ENCODE peak calls at places on chromosome 17, in four cellular contexts. O is effector memory CD4-positive, alpha-beta T cell; I is thoracic aorta; L is prostate gland. D is an unnamed sample. For H3K27me3, the result is how much of the 10 kb centered on the place peaks cover.

GRCh38 chr17:45784293-45784582 is at the start of gene CRHR1:
- DNase-seq in O (no peak), I (no peak), L (no peak), D (no peak)

GRCh38 chr17:28871056-28871579 is 16.3 kb downstream of the ERAL1 start:
- DNase-seq in O (no peak), I (no peak), L (no peak), D (no peak)

GRCh38 chr17:81566461-81567126 is 14.4 kb upstream of the FAAP100 start:
- DNase-seq in O (no peak), I (peak), L (peak), D (no peak)

GRCh38 chr17:83180996-83181481 is 101.6 kb downstream of the METRNL start:
- DNase-seq in O (no peak), I (no peak), L (no peak), D (peak)

GRCh38 chr17:83200231-83200699 is 120.9 kb downstream of the METRNL start:
- DNase-seq in O (peak), I (peak), L (peak), D (peak)

GRCh38 chr17:18156976-18157280 is 26.7 kb upstream of the ALKBH5 start:
- DNase-seq in O (no peak), I (no peak), L (no peak), D (no peak)

GRCh38 chr17:29155235-29155965 is 24.8 kb downstream of the MYO18A start:
- DNase-seq in O (no peak), I (no peak), L (no peak), D (peak)

GRCh38 chr17:54971147-54971546 is 2.6 kb downstream of the STXBP4 start:
- DNase-seq in O (no peak), I (no peak), L (no peak), D (no peak)

GRCh38 chr17:69067274-69068047 is 6.7 kb upstream of the ABCA9 start:
- DNase-seq in O (no peak), I (no peak), L (no peak), D (no peak)

GRCh38 chr17:36945959-36946725 is 2.6 kb upstream of the AATF start:
- DNase-seq in O (no peak), I (no peak), L (no peak), D (no peak)
- H3K27me3 ChIP-seq in O (half or more), I (under half), L (under half), D (half or more)

GRCh38 chr17:180380-181212 is 854 bp downstream of the DOC2B start:
- DNase-seq in O (no peak), I (no peak), L (no peak), D (no peak)

GRCh38 chr17:178292-179065 is 3.0 kb downstream of the DOC2B start:
- DNase-seq in O (no peak), I (no peak), L (no peak), D (no peak)

GRCh38 chr17:179721-180379 is 1.6 kb downstream of the DOC2B start:
- DNase-seq in O (no peak), I (no peak), L (no peak), D (no peak)

GRCh38 chr17:177762-178161 is 3.7 kb downstream of the DOC2B start:
- DNase-seq in O (no peak), I (no peak), L (no peak), D (no peak)

GRCh38 chr17:179066-179432 is 2.4 kb downstream of the DOC2B start:
- DNase-seq in O (no peak), I (no peak), L (no peak), D (no peak)
- H3K27me3 ChIP-seq in O (under half), I (under half), L (under half), D (half or more)

GRCh38 chr17:48317732-48318131 is 112.3 kb downstream of the SKAP1 start:
- DNase-seq in O (no peak), I (no peak), L (no peak), D (no peak)
- H3K27me3 ChIP-seq in O (under half), I (under half), L (under half), D (under half)

GRCh38 chr17:48751733-48752398 is 23.3 kb upstream of the HOXB13 start:
- DNase-seq in O (no peak), I (no peak), L (no peak), D (no peak)
- H3K27me3 ChIP-seq in O (half or more), I (half or more), L (under half), D (half or more)

GRCh38 chr17:1907818-1908698 is 78.3 kb downstream of the RPA1 start:
- DNase-seq in O (no peak), I (no peak), L (no peak), D (no peak)
- H3K27me3 ChIP-seq in O (under half), I (under half), L (under half), D (under half)

DNA sequence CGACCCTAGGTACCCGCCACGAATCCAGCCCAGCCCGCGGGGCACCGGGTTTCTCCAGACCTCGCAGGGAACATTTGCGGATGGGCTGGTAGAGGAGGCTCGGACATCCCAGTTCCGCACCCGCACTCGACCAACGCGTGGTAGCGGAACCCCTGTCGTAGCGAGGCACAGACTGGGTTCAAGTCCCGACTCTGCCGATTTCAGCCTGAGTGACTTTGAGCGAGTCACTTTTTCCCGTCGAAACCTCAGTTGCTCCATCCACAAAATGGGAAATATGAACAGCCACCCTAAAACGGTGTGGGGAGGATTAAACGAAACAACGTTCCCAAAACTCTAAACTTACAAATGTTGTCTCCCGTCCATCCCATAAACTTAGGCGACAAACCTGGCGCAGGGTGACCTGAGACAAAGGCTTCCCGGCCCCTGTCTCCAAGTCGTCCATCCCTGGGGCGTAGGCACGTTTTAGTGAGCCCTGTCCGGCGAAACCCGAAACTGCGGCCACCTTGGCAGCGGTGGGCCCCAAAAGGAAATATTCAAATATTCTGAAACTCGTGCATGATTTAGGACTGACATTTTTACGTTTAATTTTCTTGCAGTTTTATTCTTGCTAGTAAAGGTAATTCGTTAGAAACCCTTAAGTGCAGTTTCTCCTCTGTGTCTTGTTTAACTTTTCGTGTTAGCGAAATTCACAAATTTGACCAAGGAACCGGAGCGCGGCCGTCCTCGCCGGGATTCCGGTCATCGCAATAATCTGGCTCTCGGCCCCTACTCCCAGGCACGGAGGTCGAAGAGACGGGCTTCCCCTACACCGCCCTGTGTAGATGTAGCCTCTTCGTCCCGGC is 2.0 kb upstream of the MLLT6 start:
- DNase-seq in O (no peak), I (no peak), L (peak), D (no peak)
- H3K27me3 ChIP-seq in O (under half), I (under half), L (under half), D (under half)

DNA sequence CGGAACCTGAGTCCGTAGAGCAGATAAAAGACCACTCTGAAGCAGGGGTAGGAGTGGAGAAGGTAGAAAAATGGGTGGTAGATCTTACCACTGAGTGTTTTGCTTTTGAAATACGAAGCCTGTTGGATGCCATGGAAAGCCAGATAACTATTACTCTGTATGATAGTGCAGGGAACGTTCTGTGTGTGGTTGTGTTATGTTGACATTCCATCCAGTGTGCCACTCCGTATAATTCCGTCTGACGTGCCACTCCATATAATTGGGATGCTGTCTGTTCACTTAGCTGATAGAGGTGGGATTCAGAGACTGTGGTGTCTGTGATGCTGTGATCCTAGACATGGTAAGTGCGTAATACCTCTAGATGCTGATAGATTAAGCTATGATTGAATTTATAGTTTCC is 263.2 kb upstream of the CACNG5 start:
- DNase-seq in O (no peak), I (no peak), L (no peak), D (no peak)
- H3K27me3 ChIP-seq in O (under half), I (under half), L (under half), D (under half)

GRCh38 chr17:73358668-73359067 is 46.9 kb upstream of the CDC42EP4 start:
- DNase-seq in O (no peak), I (no peak), L (peak), D (no peak)
- H3K27me3 ChIP-seq in O (under half), I (under half), L (under half), D (under half)

D was measured in RWPE2.